ENCODE peak calls at places on chromosomes 11 and 22, in eight cellular contexts. M, G, I, D, H, V, T and E are unnamed samples. For H3K4me1, the result is how much of the 10 kb centered on the place peaks cover.

GRCh38 chr22:32823024-32823730 is 21.7 kb downstream of the TIMP3 start:
- DNase-seq in H (peak), D (no peak), G (peak), I (no peak), V (peak), T (no peak), M (peak), E (peak)

GRCh38 chr22:25021976-25022711 is 69.6 kb downstream of the KIAA1671 start:
- DNase-seq in D (no peak), I (no peak), T (no peak), G (no peak), M (no peak), H (no peak), V (no peak), E (no peak)

GRCh38 chr11:117927926-117928325 is 1.3 kb downstream of the TMPRSS13 start:
- DNase-seq in G (no peak), M (no peak), V (no peak), I (no peak), H (no peak), T (no peak), D (no peak), E (no peak)

GRCh38 chr11:111352235-111352746 is 26.8 kb downstream of the POU2AF1 start:
- DNase-seq in V (peak), T (no peak), H (no peak), D (no peak), I (no peak), G (no peak), M (no peak), E (no peak)

GRCh38 chr11:95119361-95120060 is 29.9 kb downstream of the ENDOD1 start:
- DNase-seq in I (no peak), G (no peak), H (no peak), T (no peak), V (no peak), M (no peak), D (no peak), E (no peak)

GRCh38 chr11:10618490-10618889 is 50.0 kb upstream of the LYVE1 start:
- DNase-seq in T (no peak), G (no peak), H (no peak), V (no peak), I (no peak), D (no peak), M (peak), E (no peak)

GRCh38 chr11:72038491-72038890 is 39.8 kb downstream of the IL18BP start:
- DNase-seq in M (peak), G (peak), V (peak), I (no peak), D (peak), T (peak), H (no peak), E (peak)

GRCh38 chr11:11464555-11464954 is 111.5 kb upstream of the CSNK2A3 start:
- DNase-seq in V (no peak), H (no peak), G (no peak), M (no peak), I (no peak), D (no peak), T (no peak), E (no peak)

GRCh38 chr11:36431429-36432092 is 78.5 kb downstream of the TRAF6 start:
- DNase-seq in H (peak), D (no peak), T (peak), V (peak), I (no peak), M (peak), G (peak), E (no peak)

GRCh38 chr11:117618273-117618672 is 178.7 kb downstream of the DSCAML1 start:
- DNase-seq in V (no peak), T (no peak), H (no peak), G (no peak), I (no peak), D (no peak), M (peak), E (no peak)

GRCh38 chr11:4065601-4066377 is 28.8 kb upstream of the RRM1 start:
- DNase-seq in M (no peak), G (no peak), H (no peak), D (no peak), I (no peak), V (no peak), T (no peak), E (no peak)

GRCh38 chr11:116172156-116172555 is 600.6 kb downstream of the BUD13 start:
- DNase-seq in V (no peak), H (no peak), M (no peak), T (no peak), I (no peak), G (no peak), D (no peak), E (no peak)

GRCh38 chr22:21762712-21763581 is 27.4 kb upstream of the YPEL1 start:
- DNase-seq in V (no peak), G (no peak), T (no peak), D (no peak), M (no peak), H (no peak), I (no peak), E (no peak)

GRCh38 chr22:39439170-39439569 is 17.6 kb upstream of the MGAT3 start:
- DNase-seq in V (no peak), M (no peak), D (no peak), I (no peak), T (no peak), G (no peak), H (peak), E (no peak)

GRCh38 chr11:84384637-84385227 is 1098.6 kb upstream of the CCDC90B start:
- DNase-seq in T (peak), D (peak), H (peak), G (peak), M (no peak), V (peak), I (no peak), E (no peak)

GRCh38 chr11:118277312-118277711 is 13.2 kb upstream of the MPZL2 start:
- DNase-seq in I (no peak), T (no peak), M (no peak), H (no peak), G (no peak), D (no peak), V (peak), E (no peak)

GRCh38 chr11:126862664-126863247 is 137.8 kb downstream of the KIRREL3 start:
- DNase-seq in D (no peak), T (no peak), I (no peak), V (no peak), G (no peak), M (no peak), H (no peak), E (no peak)

GRCh38 chr11:66766681-66767080 is 37.7 kb upstream of the SPTBN2 start:
- DNase-seq in G (no peak), H (no peak), D (no peak), T (no peak), V (no peak), I (no peak), M (no peak), E (no peak)

GRCh38 chr11:57781529-57781943 is 19.9 kb downstream of the CTNND1 start:
- DNase-seq in H (no peak), D (no peak), G (peak), V (peak), T (no peak), I (no peak), M (no peak), E (no peak)

GRCh38 chr11:123072762-123073161 is 10.8 kb upstream of the HSPA8 start:
- DNase-seq in D (no peak), V (no peak), H (no peak), M (no peak), I (no peak), G (no peak), T (no peak), E (no peak)

GRCh38 chr22:30279389-30279788 is 9.9 kb downstream of the CASTOR1 start:
- DNase-seq in M (no peak), V (no peak), I (peak), G (no peak), D (no peak), T (no peak), H (no peak), E (no peak)

GRCh38 chr11:65869643-65870306 is 2.8 kb downstream of the EFEMP2 start:
- DNase-seq in H (no peak), T (peak), I (peak), D (no peak), G (no peak), V (no peak), M (peak), E (no peak)

GRCh38 chr22:44413211-44413610 is 84.8 kb downstream of the RTL6 start:
- DNase-seq in T (no peak), D (no peak), M (peak), I (no peak), H (no peak), V (no peak), G (no peak), E (peak)

GRCh38 chr11:117831661-117832415 is 7.3 kb upstream of the FXYD2 start:
- DNase-seq in D (no peak), M (peak), G (peak), I (no peak), V (peak), H (no peak), T (no peak), E (no peak)

GRCh38 chr22:20438678-20439492 is 1.3 kb upstream of the SCARF2 start:
- DNase-seq in G (no peak), D (no peak), M (peak), I (peak), V (no peak), H (peak), T (peak), E (peak)

GRCh38 chr11:63610604-63611394 is 3.4 kb downstream of the PLAAT3 start:
- DNase-seq in H (no peak), I (no peak), G (no peak), M (peak), V (peak), D (no peak), T (no peak), E (peak)

GRCh38 chr22:36435516-36436415 is 45.7 kb downstream of the TXN2 start:
- DNase-seq in V (peak), G (peak), H (no peak), D (no peak), I (no peak), M (no peak), T (no peak), E (no peak)

GRCh38 chr11:3939211-3939610 is 83.7 kb downstream of the STIM1 start:
- DNase-seq in V (no peak), T (no peak), I (no peak), D (no peak), G (no peak), H (no peak), M (no peak), E (no peak)

GRCh38 chr11:133038850-133039249 is 493.5 kb downstream of the OPCML start:
- DNase-seq in M (no peak), H (no peak), V (no peak), G (no peak), I (no peak), D (no peak), T (no peak), E (no peak)

GRCh38 chr22:20243545-20244249 is 24.4 kb downstream of the RTN4R start:
- DNase-seq in H (peak), I (peak), T (peak), M (peak), D (no peak), V (peak), G (peak), E (no peak)

GRCh38 chr11:65502852-65503603 is 4.2 kb downstream of the MALAT1 start:
- DNase-seq in H (peak), T (peak), V (no peak), G (no peak), M (peak), D (peak), I (no peak), E (no peak)

GRCh38 chr22:42560781-42561180 is 7.0 kb downstream of the SERHL2 start:
- DNase-seq in H (peak), I (no peak), V (no peak), M (no peak), G (no peak), T (no peak), D (no peak), E (no peak)

GRCh38 chr11:109668973-109669634 is 247.1 kb downstream of the C11orf87 start:
- DNase-seq in G (no peak), V (no peak), M (no peak), T (no peak), H (no peak), D (no peak), I (no peak), E (no peak)

GRCh38 chr11:43493431-43493830 is 134.7 kb downstream of the TTC17 start:
- DNase-seq in H (no peak), I (no peak), M (no peak), G (no peak), V (no peak), T (no peak), D (no peak), E (no peak)

GRCh38 chr11:128884703-128885338 is 6.3 kb upstream of the KCNJ5 start:
- DNase-seq in T (peak), M (peak), I (no peak), H (peak), G (peak), D (peak), V (peak), E (no peak)

GRCh38 chr11:2271077-2271326 is 614 bp upstream of the ASCL2 start:
- DNase-seq in H (no peak), I (peak), M (peak), V (peak), G (peak), D (no peak), T (peak), E (no peak)

GRCh38 chr11:44986315-44986714 is 35.6 kb upstream of the TP53I11 start:
- DNase-seq in D (no peak), M (peak), I (no peak), V (peak), H (no peak), T (no peak), G (no peak), E (peak)

GRCh38 chr11:128559496-128560103 is 27.8 kb downstream of the ETS1 start:
- DNase-seq in V (no peak), M (no peak), H (no peak), G (no peak), D (no peak), I (no peak), T (no peak), E (no peak)

GRCh38 chr11:13013054-13013488 is 4.0 kb downstream of the RASSF10 start:
- DNase-seq in I (no peak), M (no peak), D (no peak), H (peak), T (no peak), V (no peak), G (no peak), E (no peak)

GRCh38 chr11:77908835-77909234 is 85.6 kb downstream of the INTS4 start:
- DNase-seq in G (no peak), V (no peak), T (no peak), M (no peak), H (no peak), I (no peak), D (no peak), E (no peak)

GRCh38 chr11:61592176-61592575 is 11.3 kb upstream of the SYT7 start:
- DNase-seq in D (no peak), T (no peak), V (no peak), I (no peak), M (no peak), H (no peak), G (no peak), E (no peak)

GRCh38 chr11:61596539-61596938 is 15.7 kb upstream of the SYT7 start:
- DNase-seq in G (no peak), H (no peak), D (no peak), T (no peak), M (no peak), V (no peak), I (no peak), E (no peak)

GRCh38 chr11:61596990-61597389 is 16.1 kb upstream of the SYT7 start:
- DNase-seq in D (no peak), I (no peak), G (no peak), H (no peak), V (no peak), T (no peak), M (no peak), E (no peak)

GRCh38 chr11:61598383-61598782 is 17.5 kb upstream of the SYT7 start:
- DNase-seq in D (no peak), H (no peak), I (no peak), V (no peak), T (no peak), M (no peak), G (no peak), E (no peak)

GRCh38 chr11:61594907-61595257 is 14.0 kb upstream of the SYT7 start:
- DNase-seq in T (no peak), I (no peak), M (no peak), H (no peak), G (no peak), V (no peak), D (no peak), E (no peak)
- H3K4me1 ChIP-seq in T (under half), I (under half), M (under half), H (under half), G (under half), V (under half), D (under half), E (under half)

DNA sequence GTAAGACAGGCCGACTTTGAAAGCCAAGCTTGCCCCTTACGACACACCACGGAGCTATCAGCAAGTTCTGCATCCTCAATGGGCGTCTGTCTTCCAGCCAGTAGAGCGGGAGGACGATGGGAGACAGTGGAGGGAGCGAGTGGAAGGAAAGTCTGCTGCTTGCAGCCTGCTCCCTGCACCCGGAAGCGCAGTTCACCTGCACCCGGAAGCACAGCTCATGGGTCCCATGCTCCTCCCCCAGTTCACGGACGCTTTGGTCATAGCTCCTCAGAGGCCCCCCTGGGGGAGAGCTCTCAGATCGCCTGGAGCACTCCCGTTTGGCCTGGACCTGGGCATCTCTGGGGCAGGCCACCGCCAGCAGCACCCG is 51.3 kb downstream of the FBLN1 start:
- DNase-seq in D (no peak), V (no peak), M (no peak), T (peak), H (no peak), I (no peak), G (no peak), E (no peak)
- TF ChIP-seq CTCF in D (no peak), V (no peak), M (no peak), T (peak), H (peak), I (no peak), G (no peak), E (no peak)

DNA sequence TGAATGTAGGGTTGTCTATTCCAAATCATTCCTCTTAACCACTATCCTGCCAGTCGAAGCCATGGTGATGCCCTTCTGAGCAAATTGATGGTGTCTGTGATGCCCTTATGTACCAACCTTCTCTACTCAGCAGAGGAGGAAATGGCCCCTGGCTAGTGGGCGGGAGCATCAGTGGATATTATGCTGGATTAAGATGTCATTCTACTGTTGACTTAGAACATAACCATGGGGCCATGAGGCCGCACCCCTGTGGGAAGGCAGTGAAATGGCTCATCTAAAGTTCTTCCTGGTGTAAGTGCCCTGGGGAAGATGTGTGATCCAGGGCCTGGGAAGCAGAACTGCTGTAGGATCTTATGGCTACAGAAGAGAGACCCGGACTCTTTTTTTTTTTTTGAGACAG is 20.7 kb upstream of the P2RY2 start:
- DNase-seq in G (peak), I (no peak), D (no peak), V (no peak), H (peak), M (peak), T (no peak), E (peak)
- TF ChIP-seq EP300 in G (no peak), I (no peak), D (no peak), V (no peak), H (no peak), M (no peak), T (no peak), E (no peak)

DNA sequence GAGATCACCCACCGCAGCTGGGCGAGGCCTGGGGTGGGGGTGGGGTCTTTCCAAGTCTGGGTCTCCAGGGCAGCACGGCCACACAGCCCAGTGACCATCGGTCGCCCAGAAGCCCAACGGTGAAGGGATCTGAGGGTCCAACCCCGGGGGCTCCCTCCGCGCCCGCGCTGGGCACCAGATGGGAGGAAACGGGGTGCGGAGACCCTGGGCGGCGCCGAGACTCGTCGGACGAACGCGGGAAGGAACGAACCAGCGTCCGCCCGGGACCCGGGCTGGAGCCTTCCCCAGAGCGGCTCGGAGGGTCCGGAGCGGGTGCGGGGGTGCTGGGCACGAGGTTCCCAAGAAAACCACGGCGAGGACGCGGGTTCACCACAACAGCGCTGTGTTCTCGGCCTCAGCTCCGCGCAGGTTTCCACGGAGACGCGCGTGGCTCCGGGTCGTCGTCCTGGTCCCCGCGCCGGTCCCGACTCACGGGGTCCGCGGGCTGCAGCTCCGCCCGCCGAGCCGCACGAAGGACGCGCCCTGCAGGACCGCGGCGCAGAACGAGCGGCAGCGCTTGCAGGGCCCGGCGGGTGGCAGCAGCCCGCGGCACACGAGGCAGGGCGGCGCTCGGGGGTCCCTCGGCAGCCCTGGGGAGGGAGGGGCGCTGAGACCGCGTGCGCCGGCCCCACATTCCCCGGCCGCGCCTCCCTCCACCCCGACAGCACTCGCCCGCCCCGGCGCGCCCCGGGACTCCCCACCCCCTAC is 2.3 kb upstream of the IL17REL start:
- DNase-seq in T (no peak), M (peak), H (no peak), V (no peak), D (no peak), G (peak), I (peak), E (peak)
- H3K4me1 ChIP-seq in T (under half), M (under half), H (under half), V (under half), D (under half), G (under half), I (under half), E (under half)

GRCh38 chr22:41254230-41254629 is 13.5 kb upstream of the CHADL start:
- DNase-seq in D (no peak), I (no peak), T (no peak), V (no peak), H (no peak), G (no peak), M (no peak), E (no peak)

GRCh38 chr22:41257696-41258095 is 17.0 kb upstream of the CHADL start:
- DNase-seq in T (no peak), D (no peak), M (no peak), V (no peak), G (no peak), I (no peak), H (no peak), E (no peak)

GRCh38 chr22:41256898-41257260 is 16.1 kb upstream of the CHADL start:
- DNase-seq in D (no peak), H (no peak), V (no peak), G (no peak), T (no peak), I (no peak), M (no peak), E (no peak)

GRCh38 chr22:41252365-41252764 is 11.6 kb upstream of the CHADL start:
- DNase-seq in G (no peak), H (no peak), T (no peak), M (no peak), I (no peak), V (no peak), D (no peak), E (no peak)

GRCh38 chr22:41256254-41256897 is 15.6 kb upstream of the CHADL start:
- DNase-seq in H (peak), G (no peak), I (peak), V (no peak), D (no peak), T (no peak), M (no peak), E (no peak)
- TF ChIP-seq CTCF in H (no peak), G (no peak), I (no peak), V (no peak), D (no peak), T (no peak), M (no peak), E (no peak)